ENCODE peak calls at places on chromosomes 1 and 21, in nine cellular contexts. One of them, this sample, is unnamed.

GRCh38 chr1:87132664-87133000 is 196.0 kb upstream of the LMO4 start:
- ATAC-seq in RWPE2: no peak
- ATAC-seq in heart left ventricle: no peak
- ATAC-seq in Panc1: no peak
- ATAC-seq in lower lobe of right lung: no peak
- ATAC-seq in HCT116: no peak
- ATAC-seq in heart right ventricle: no peak
- ATAC-seq in GM12878: no peak
- ATAC-seq in PC-3: no peak
- ATAC-seq in this sample: no peak

GRCh38 chr1:247451388-247452010 is 6.4 kb downstream of the OR2B11 start:
- ATAC-seq in RWPE2: no peak
- ATAC-seq in heart left ventricle: no peak
- ATAC-seq in Panc1: no peak
- ATAC-seq in lower lobe of right lung: no peak
- ATAC-seq in HCT116: no peak
- ATAC-seq in heart right ventricle: no peak
- ATAC-seq in GM12878: no peak
- ATAC-seq in PC-3: no peak
- ATAC-seq in this sample: no peak

GRCh38 chr1:35085421-35085820 is 6.2 kb downstream of the ZMYM1 start:
- ATAC-seq in RWPE2: peak
- ATAC-seq in heart left ventricle: no peak
- ATAC-seq in Panc1: no peak
- ATAC-seq in lower lobe of right lung: no peak
- ATAC-seq in HCT116: peak
- ATAC-seq in heart right ventricle: no peak
- ATAC-seq in GM12878: no peak
- ATAC-seq in PC-3: no peak
- ATAC-seq in this sample: no peak

GRCh38 chr1:20717452-20718342 is at the start of gene KIF17:
- ATAC-seq in RWPE2: peak
- ATAC-seq in heart left ventricle: peak
- ATAC-seq in Panc1: peak
- ATAC-seq in lower lobe of right lung: peak
- ATAC-seq in HCT116: peak
- ATAC-seq in heart right ventricle: peak
- ATAC-seq in GM12878: peak
- ATAC-seq in PC-3: peak
- ATAC-seq in this sample: peak

GRCh38 chr1:183834568-183834967 is 29.6 kb downstream of the RGL1 start:
- ATAC-seq in RWPE2: no peak
- ATAC-seq in heart left ventricle: peak
- ATAC-seq in Panc1: no peak
- ATAC-seq in lower lobe of right lung: no peak
- ATAC-seq in HCT116: no peak
- ATAC-seq in heart right ventricle: no peak
- ATAC-seq in GM12878: no peak
- ATAC-seq in PC-3: no peak
- ATAC-seq in this sample: peak

GRCh38 chr1:233019921-233020320 is 69.5 kb downstream of the NTPCR start:
- ATAC-seq in RWPE2: no peak
- ATAC-seq in heart left ventricle: peak
- ATAC-seq in Panc1: no peak
- ATAC-seq in lower lobe of right lung: no peak
- ATAC-seq in HCT116: no peak
- ATAC-seq in heart right ventricle: no peak
- ATAC-seq in GM12878: no peak
- ATAC-seq in PC-3: no peak
- ATAC-seq in this sample: no peak

GRCh38 chr21:38032402-38032801 is 116.1 kb upstream of the KCNJ6 start:
- ATAC-seq in RWPE2: no peak
- ATAC-seq in heart left ventricle: no peak
- ATAC-seq in Panc1: no peak
- ATAC-seq in lower lobe of right lung: peak
- ATAC-seq in HCT116: no peak
- ATAC-seq in heart right ventricle: no peak
- ATAC-seq in GM12878: no peak
- ATAC-seq in PC-3: no peak
- ATAC-seq in this sample: no peak

GRCh38 chr1:17630048-17630830 is 90.7 kb downstream of the ARHGEF10L start:
- ATAC-seq in RWPE2: no peak
- ATAC-seq in heart left ventricle: peak
- ATAC-seq in Panc1: no peak
- ATAC-seq in lower lobe of right lung: peak
- ATAC-seq in HCT116: no peak
- ATAC-seq in heart right ventricle: peak
- ATAC-seq in GM12878: peak
- ATAC-seq in PC-3: no peak
- ATAC-seq in this sample: peak

GRCh38 chr1:11286735-11287410 is 13.9 kb downstream of the UBIAD1 start:
- ATAC-seq in RWPE2: no peak
- ATAC-seq in heart left ventricle: no peak
- ATAC-seq in Panc1: no peak
- ATAC-seq in lower lobe of right lung: no peak
- ATAC-seq in HCT116: no peak
- ATAC-seq in heart right ventricle: no peak
- ATAC-seq in GM12878: no peak
- ATAC-seq in PC-3: no peak
- ATAC-seq in this sample: no peak

GRCh38 chr1:24857528-24858133 is 72.4 kb downstream of the RUNX3 start:
- ATAC-seq in RWPE2: no peak
- ATAC-seq in heart left ventricle: no peak
- ATAC-seq in Panc1: no peak
- ATAC-seq in lower lobe of right lung: no peak
- ATAC-seq in HCT116: peak
- ATAC-seq in heart right ventricle: no peak
- ATAC-seq in GM12878: peak
- ATAC-seq in PC-3: no peak
- ATAC-seq in this sample: no peak

GRCh38 chr21:31671146-31671716 is 11.7 kb downstream of the SOD1 start:
- ATAC-seq in RWPE2: no peak
- ATAC-seq in heart left ventricle: no peak
- ATAC-seq in Panc1: peak
- ATAC-seq in lower lobe of right lung: no peak
- ATAC-seq in HCT116: no peak
- ATAC-seq in heart right ventricle: no peak
- ATAC-seq in GM12878: no peak
- ATAC-seq in PC-3: no peak
- ATAC-seq in this sample: no peak

GRCh38 chr1:20875198-20875973 is 88.3 kb upstream of the HP1BP3 start:
- ATAC-seq in RWPE2: no peak
- ATAC-seq in heart left ventricle: no peak
- ATAC-seq in Panc1: no peak
- ATAC-seq in lower lobe of right lung: no peak
- ATAC-seq in HCT116: no peak
- ATAC-seq in heart right ventricle: no peak
- ATAC-seq in GM12878: no peak
- ATAC-seq in PC-3: no peak
- ATAC-seq in this sample: no peak

GRCh38 chr1:151475175-151475574 is 15.9 kb upstream of the POGZ start:
- ATAC-seq in RWPE2: peak
- ATAC-seq in heart left ventricle: no peak
- ATAC-seq in Panc1: no peak
- ATAC-seq in lower lobe of right lung: no peak
- ATAC-seq in HCT116: no peak
- ATAC-seq in heart right ventricle: no peak
- ATAC-seq in GM12878: peak
- ATAC-seq in PC-3: no peak
- ATAC-seq in this sample: no peak

DNA sequence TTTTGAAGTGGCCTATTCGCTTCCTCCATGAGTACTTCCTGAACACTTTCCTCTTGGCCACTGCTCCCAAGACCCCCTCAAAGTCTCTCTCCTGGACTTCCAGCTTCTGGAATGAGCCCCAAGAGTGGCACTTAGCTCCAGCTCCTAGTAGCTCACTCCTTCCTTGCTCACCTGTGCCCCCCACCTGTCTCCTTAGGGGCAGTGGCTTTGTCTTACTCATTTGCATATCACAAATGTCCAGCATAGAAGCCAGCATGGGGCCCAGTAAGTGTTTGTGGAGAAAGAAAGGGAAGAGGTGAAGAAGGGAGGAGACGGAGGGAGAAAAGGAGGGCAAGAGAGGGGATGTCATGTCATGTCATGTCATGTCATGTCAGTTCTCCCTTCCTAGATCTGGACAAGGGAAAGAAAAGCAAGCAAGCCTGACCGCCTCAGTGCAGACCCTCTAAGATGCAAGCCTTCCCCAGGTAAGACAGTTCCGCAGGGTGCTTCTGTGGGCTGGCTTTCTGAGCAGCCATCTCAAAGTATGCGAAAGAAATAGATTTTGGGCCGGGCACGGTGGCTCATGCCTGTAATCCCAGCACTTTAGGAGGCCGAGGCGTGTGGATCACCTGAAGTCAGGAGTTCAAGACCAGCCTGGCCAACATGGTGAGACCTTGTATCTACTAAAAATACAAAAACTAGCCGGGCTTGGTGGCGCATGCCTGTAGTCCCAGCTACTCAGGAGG is 6.9 kb upstream of the MX1 start:
- ATAC-seq in RWPE2: no peak
- ATAC-seq in heart left ventricle: no peak
- ATAC-seq in Panc1: no peak
- ATAC-seq in lower lobe of right lung: no peak
- ATAC-seq in HCT116: no peak
- ATAC-seq in heart right ventricle: no peak
- ATAC-seq in GM12878: no peak
- ATAC-seq in PC-3: no peak
- ATAC-seq in this sample: no peak
- H3K4me3 ChIP-seq in RWPE2: no peak
- H3K4me3 ChIP-seq in heart left ventricle: no peak
- H3K4me3 ChIP-seq in Panc1: no peak
- H3K4me3 ChIP-seq in lower lobe of right lung: no peak
- H3K4me3 ChIP-seq in HCT116: no peak
- H3K4me3 ChIP-seq in heart right ventricle: no peak
- H3K4me3 ChIP-seq in GM12878: no peak
- H3K4me3 ChIP-seq in PC-3: no peak
- H3K4me3 ChIP-seq in this sample: no peak

GRCh38 chr1:181514298-181515290 is 31.3 kb downstream of the CACNA1E start:
- ATAC-seq in RWPE2: no peak
- ATAC-seq in heart left ventricle: peak
- ATAC-seq in Panc1: no peak
- ATAC-seq in lower lobe of right lung: no peak
- ATAC-seq in HCT116: no peak
- ATAC-seq in heart right ventricle: no peak
- ATAC-seq in GM12878: peak
- ATAC-seq in PC-3: no peak
- ATAC-seq in this sample: no peak
- H3K27ac ChIP-seq in RWPE2: no peak
- H3K27ac ChIP-seq in heart left ventricle: no peak
- H3K27ac ChIP-seq in Panc1: no peak
- H3K27ac ChIP-seq in lower lobe of right lung: no peak
- H3K27ac ChIP-seq in HCT116: no peak
- H3K27ac ChIP-seq in heart right ventricle: no peak
- H3K27ac ChIP-seq in GM12878: peak
- H3K27ac ChIP-seq in PC-3: no peak
- H3K27ac ChIP-seq in this sample: no peak

DNA sequence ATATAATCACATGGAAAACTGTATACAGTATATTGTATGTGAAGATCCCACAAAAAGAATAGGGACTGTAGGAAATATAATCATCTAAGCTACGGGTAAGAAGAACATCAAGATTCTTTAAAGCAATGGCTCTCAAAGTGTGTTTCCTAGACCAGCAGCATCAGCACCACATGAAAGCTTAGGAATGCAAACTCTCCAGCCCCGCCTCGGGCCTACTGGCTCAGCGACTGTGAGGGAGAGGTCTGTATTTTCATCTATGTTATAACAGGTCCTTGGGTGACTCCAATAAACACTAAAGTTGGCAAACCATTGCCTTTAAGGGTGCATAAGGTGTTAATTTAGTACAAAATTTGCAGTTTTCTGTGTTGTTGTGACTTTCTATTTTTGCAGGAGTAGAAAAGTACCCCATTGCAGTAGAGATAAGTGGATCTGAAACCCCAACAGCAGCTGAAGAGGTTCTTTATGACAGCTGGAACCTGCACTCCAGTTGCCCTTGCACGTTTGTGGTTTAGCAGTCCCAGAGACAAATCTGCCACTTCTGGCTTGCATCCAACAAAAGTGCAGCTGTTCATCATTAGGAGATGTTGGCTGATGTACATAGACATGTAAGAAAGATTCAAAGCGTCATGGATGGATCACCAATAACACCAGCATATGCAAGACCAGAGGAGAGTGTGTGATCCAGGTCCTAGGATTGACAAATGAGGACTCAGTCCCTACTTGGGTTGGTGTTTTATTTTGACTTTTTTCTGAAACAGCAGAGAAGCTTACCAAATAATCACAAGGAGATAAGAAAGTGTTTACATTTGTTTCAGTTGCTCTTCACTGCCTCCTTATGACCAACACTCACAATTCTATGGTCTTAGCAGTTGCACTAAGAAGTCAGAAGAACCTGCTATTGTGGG is 15.9 kb upstream of the IFNAR1 start:
- ATAC-seq in RWPE2: no peak
- ATAC-seq in heart left ventricle: no peak
- ATAC-seq in Panc1: no peak
- ATAC-seq in lower lobe of right lung: no peak
- ATAC-seq in HCT116: no peak
- ATAC-seq in heart right ventricle: no peak
- ATAC-seq in GM12878: peak
- ATAC-seq in PC-3: no peak
- ATAC-seq in this sample: no peak
- TF ChIP-seq CTCF in RWPE2: no peak
- TF ChIP-seq CTCF in heart left ventricle: no peak
- TF ChIP-seq CTCF in Panc1: no peak
- TF ChIP-seq CTCF in lower lobe of right lung: no peak
- TF ChIP-seq CTCF in HCT116: no peak
- TF ChIP-seq CTCF in heart right ventricle: no peak
- TF ChIP-seq CTCF in GM12878: no peak
- TF ChIP-seq CTCF in PC-3: no peak
- TF ChIP-seq CTCF in this sample: no peak

GRCh38 chr1:188665477-188665876 is 1812.2 kb downstream of the BRINP3 start:
- ATAC-seq in RWPE2: no peak
- ATAC-seq in heart left ventricle: no peak
- ATAC-seq in Panc1: no peak
- ATAC-seq in lower lobe of right lung: no peak
- ATAC-seq in HCT116: no peak
- ATAC-seq in heart right ventricle: no peak
- ATAC-seq in GM12878: no peak
- ATAC-seq in PC-3: no peak
- ATAC-seq in this sample: no peak

GRCh38 chr1:188670837-188671236 is 1806.8 kb downstream of the BRINP3 start:
- ATAC-seq in RWPE2: peak
- ATAC-seq in heart left ventricle: no peak
- ATAC-seq in Panc1: no peak
- ATAC-seq in lower lobe of right lung: no peak
- ATAC-seq in HCT116: peak
- ATAC-seq in heart right ventricle: no peak
- ATAC-seq in GM12878: no peak
- ATAC-seq in PC-3: peak
- ATAC-seq in this sample: no peak

GRCh38 chr1:188672153-188672552 is 1805.5 kb downstream of the BRINP3 start:
- ATAC-seq in RWPE2: no peak
- ATAC-seq in heart left ventricle: no peak
- ATAC-seq in Panc1: no peak
- ATAC-seq in lower lobe of right lung: no peak
- ATAC-seq in HCT116: no peak
- ATAC-seq in heart right ventricle: no peak
- ATAC-seq in GM12878: no peak
- ATAC-seq in PC-3: no peak
- ATAC-seq in this sample: no peak

GRCh38 chr1:188669715-188670114 is 1807.9 kb downstream of the BRINP3 start:
- ATAC-seq in RWPE2: no peak
- ATAC-seq in heart left ventricle: no peak
- ATAC-seq in Panc1: no peak
- ATAC-seq in lower lobe of right lung: no peak
- ATAC-seq in HCT116: no peak
- ATAC-seq in heart right ventricle: no peak
- ATAC-seq in GM12878: no peak
- ATAC-seq in PC-3: peak
- ATAC-seq in this sample: no peak

GRCh38 chr1:188668083-188668482 is 1809.6 kb downstream of the BRINP3 start:
- ATAC-seq in RWPE2: no peak
- ATAC-seq in heart left ventricle: no peak
- ATAC-seq in Panc1: no peak
- ATAC-seq in lower lobe of right lung: no peak
- ATAC-seq in HCT116: peak
- ATAC-seq in heart right ventricle: no peak
- ATAC-seq in GM12878: peak
- ATAC-seq in PC-3: no peak
- ATAC-seq in this sample: no peak
- H3K4me3 ChIP-seq in RWPE2: no peak
- H3K4me3 ChIP-seq in heart left ventricle: no peak
- H3K4me3 ChIP-seq in Panc1: no peak
- H3K4me3 ChIP-seq in lower lobe of right lung: no peak
- H3K4me3 ChIP-seq in HCT116: no peak
- H3K4me3 ChIP-seq in heart right ventricle: no peak
- H3K4me3 ChIP-seq in GM12878: no peak
- H3K4me3 ChIP-seq in PC-3: no peak
- H3K4me3 ChIP-seq in this sample: no peak

This sample was measured in gastroesophageal sphincter.